ENCODE peak calls at places on chromosomes 3 and 15, in ten cellular contexts. T is naive thymus-derived CD8-positive, alpha-beta T cell; D is activated naive CD8-positive, alpha-beta T cell treated with anti-CD3 and anti-CD28 coated beads, Interleukin-2, amount 10 ng/mL, durations not matched to agents 7 days and 5 days; M is heart right ventricle; G is omental fat pad; X is upper lobe of right lung; E is left ventricle myocardium superior; Z is effector memory CD8-positive, alpha-beta T cell; P is pancreas; A is Panc1. H is an unnamed sample.

GRCh38 chr15:82128401-82129143 is 82.8 kb upstream of the MEX3B start:
- ATAC-seq in Z (no peak), E (no peak), A (no peak), D (no peak), X (no peak), P (no peak), G (no peak), T (no peak), M (no peak), H (no peak)

GRCh38 chr15:98562361-98562791 is 86.0 kb upstream of the IGF1R start:
- ATAC-seq in A (no peak), T (no peak), X (no peak), G (no peak), P (no peak), E (no peak), D (no peak), M (no peak), Z (no peak), H (no peak)

GRCh38 chr3:50675179-50676030 is 678 bp downstream of the DOCK3 start:
- ATAC-seq in D (peak; percentile 62), Z (peak; percentile 47), X (peak; percentile 58), P (peak; percentile 68), M (peak; percentile 72), T (peak; percentile 65), E (peak; percentile 71), G (peak; percentile 56), A (peak; percentile 70), H (peak; percentile 67)

GRCh38 chr3:67605377-67605776 is 49.0 kb downstream of the SUCLG2 start:
- ATAC-seq in T (no peak), X (no peak), G (peak; percentile 70), Z (no peak), A (no peak), E (no peak), P (peak; percentile 47), M (no peak), D (no peak), H (no peak)

GRCh38 chr15:77538011-77538410 is 94.7 kb downstream of the LINGO1 start:
- ATAC-seq in G (no peak), P (no peak), X (no peak), D (no peak), M (no peak), T (no peak), E (no peak), A (no peak), Z (no peak), H (no peak)

GRCh38 chr3:4508048-4508981 is 15.2 kb downstream of the ITPR1 start:
- ATAC-seq in X (no peak), A (no peak), P (no peak), T (no peak), D (no peak), G (no peak), Z (no peak), M (no peak), E (no peak), H (no peak)

GRCh38 chr3:131957980-131958379 is 76.8 kb downstream of the CPNE4 start:
- ATAC-seq in M (no peak), X (no peak), E (no peak), D (no peak), Z (no peak), P (no peak), T (no peak), A (no peak), G (no peak), H (no peak)

GRCh38 chr3:9732080-9732752 is 681 bp downstream of the BRPF1 start:
- ATAC-seq in P (no peak), Z (peak; percentile 28), A (no peak), M (no peak), X (peak; percentile 0), G (no peak), T (no peak), E (peak; percentile 0), D (peak; percentile 29), H (no peak)

GRCh38 chr15:36805278-36805677 is 225.9 kb downstream of the CDIN1 start:
- ATAC-seq in X (no peak), D (no peak), G (no peak), A (no peak), E (no peak), Z (no peak), P (no peak), M (no peak), T (no peak), H (no peak)

GRCh38 chr3:186220886-186221285 is 112.0 kb upstream of the ETV5 start:
- ATAC-seq in M (peak; percentile 61), X (peak; percentile 49), E (peak; percentile 30), Z (no peak), G (no peak), T (no peak), D (no peak), A (peak; percentile 44), P (peak; percentile 91), H (peak; percentile 43)

GRCh38 chr15:63294354-63294753 is 16.9 kb downstream of the APH1B start:
- ATAC-seq in D (no peak), A (no peak), E (no peak), T (no peak), P (no peak), M (peak; percentile 75), G (no peak), Z (no peak), X (peak; percentile 80), H (no peak)

GRCh38 chr3:29156071-29156715 is 124.7 kb upstream of the RBMS3 start:
- ATAC-seq in M (no peak), Z (no peak), D (no peak), A (no peak), E (no peak), P (no peak), G (no peak), X (no peak), T (no peak), H (no peak)

GRCh38 chr3:180116203-180116602 is 79.5 kb upstream of the PEX5L start:
- ATAC-seq in Z (no peak), T (no peak), P (no peak), E (no peak), D (no peak), A (no peak), M (no peak), X (no peak), G (no peak), H (no peak)

GRCh38 chr3:147809206-147809605 is 400.0 kb downstream of the ZIC1 start:
- ATAC-seq in M (no peak), X (no peak), E (no peak), D (no peak), A (no peak), Z (no peak), P (no peak), G (no peak), T (no peak), H (no peak)